ENCODE peak calls at places on chromosomes 4 and X, in four cellular contexts. O is COR-L47, W is HCEC 1CT, M is skeletal muscle cell. V is an unnamed sample.

GRCh38 chr4:177596035-177596434 is 153.8 kb upstream of the AGA start:
- DNase-seq in M (peak; percentile 56), W (peak; percentile 53), O (no peak), V (no peak)

GRCh38 chrX:57286507-57287251 is at the start of gene FAAH2:
- DNase-seq in M (no peak), O (peak; percentile 81), W (no peak), V (no peak)

GRCh38 chrX:35251229-35251628 is 308.6 kb downstream of the FAM47B start:
- DNase-seq in M (no peak), W (no peak), O (no peak), V (no peak)

GRCh38 chrX:41688835-41689234 is at the start of gene GPR34:
- DNase-seq in W (no peak), O (no peak), M (no peak), V (no peak)

GRCh38 chrX:102917801-102918200 is 19.3 kb upstream of the RAB40AL start:
- DNase-seq in W (no peak), O (no peak), M (no peak), V (no peak)

GRCh38 chr4:156771171-156771837 is 200.3 kb downstream of the PDGFC start:
- DNase-seq in O (peak; percentile 64), M (peak; percentile 58), W (peak; percentile 64), V (no peak)

GRCh38 chrX:30212172-30212571 is 3.2 kb upstream of the MAGEB2 start:
- DNase-seq in W (no peak), O (no peak), M (no peak), V (no peak)

GRCh38 chrX:123835661-123836371 is 24.0 kb upstream of the XIAP start:
- DNase-seq in M (no peak), W (peak; percentile 79), O (no peak), V (no peak)